ENCODE peak calls at places on chromosome 13, in four cellular contexts. One of them, this sample, is unnamed.

GRCh38 chr13:51584731-51585191 is 499 bp downstream of the WDFY2 start:
- DNase-seq in effector CD4-positive, alpha-beta T cell: peak
- DNase-seq in MCF 10A: peak
- DNase-seq in AG10803: peak
- DNase-seq in this sample: peak

GRCh38 chr13:40589285-40590109 is 76.9 kb downstream of the FOXO1 start:
- DNase-seq in effector CD4-positive, alpha-beta T cell: no peak
- DNase-seq in MCF 10A: peak
- DNase-seq in AG10803: peak
- DNase-seq in this sample: peak

GRCh38 chr13:75550159-75550567 is 572 bp downstream of the UCHL3 start:
- DNase-seq in effector CD4-positive, alpha-beta T cell: no peak
- DNase-seq in MCF 10A: peak
- DNase-seq in AG10803: peak
- DNase-seq in this sample: peak

GRCh38 chr13:25911020-25911419 is 140.8 kb downstream of the SHISA2 start:
- DNase-seq in effector CD4-positive, alpha-beta T cell: no peak
- DNase-seq in MCF 10A: no peak
- DNase-seq in AG10803: no peak
- DNase-seq in this sample: no peak

GRCh38 chr13:110819203-110820014 is 95.5 kb downstream of the ANKRD10 start:
- DNase-seq in effector CD4-positive, alpha-beta T cell: peak
- DNase-seq in MCF 10A: peak
- DNase-seq in AG10803: peak
- DNase-seq in this sample: peak

GRCh38 chr13:102317593-102317992 is 84.3 kb downstream of the FGF14 start:
- DNase-seq in effector CD4-positive, alpha-beta T cell: no peak
- DNase-seq in MCF 10A: no peak
- DNase-seq in AG10803: no peak
- DNase-seq in this sample: no peak

GRCh38 chr13:20401958-20402856 is 123.5 kb downstream of the CRYL1 start:
- DNase-seq in effector CD4-positive, alpha-beta T cell: no peak
- DNase-seq in MCF 10A: no peak
- DNase-seq in AG10803: peak
- DNase-seq in this sample: no peak

GRCh38 chr13:23790591-23791170 is 98.5 kb downstream of the MIPEP start:
- DNase-seq in effector CD4-positive, alpha-beta T cell: no peak
- DNase-seq in MCF 10A: no peak
- DNase-seq in AG10803: peak
- DNase-seq in this sample: peak

GRCh38 chr13:55572862-55573261 is 1567.9 kb upstream of the PRR20A start:
- DNase-seq in effector CD4-positive, alpha-beta T cell: no peak
- DNase-seq in MCF 10A: no peak
- DNase-seq in AG10803: no peak
- DNase-seq in this sample: no peak

GRCh38 chr13:110499621-110500281 is 61.8 kb downstream of the RAB20 start:
- DNase-seq in effector CD4-positive, alpha-beta T cell: no peak
- DNase-seq in MCF 10A: no peak
- DNase-seq in AG10803: peak
- DNase-seq in this sample: peak

GRCh38 chr13:107866666-107867623 is 348.4 kb downstream of the LIG4 start:
- DNase-seq in effector CD4-positive, alpha-beta T cell: no peak
- DNase-seq in MCF 10A: no peak
- DNase-seq in AG10803: peak
- DNase-seq in this sample: no peak

GRCh38 chr13:72120632-72121031 is 253.6 kb upstream of the DACH1 start:
- DNase-seq in effector CD4-positive, alpha-beta T cell: no peak
- DNase-seq in MCF 10A: no peak
- DNase-seq in AG10803: no peak
- DNase-seq in this sample: no peak

GRCh38 chr13:40680659-40681323 is 14.3 kb upstream of the FOXO1 start:
- DNase-seq in effector CD4-positive, alpha-beta T cell: no peak
- DNase-seq in MCF 10A: no peak
- DNase-seq in AG10803: no peak
- DNase-seq in this sample: no peak

GRCh38 chr13:45481688-45482087 is 16.9 kb downstream of the COG3 start:
- DNase-seq in effector CD4-positive, alpha-beta T cell: no peak
- DNase-seq in MCF 10A: no peak
- DNase-seq in AG10803: no peak
- DNase-seq in this sample: no peak

GRCh38 chr13:31945202-31945978 is 86.2 kb upstream of the FRY start:
- DNase-seq in effector CD4-positive, alpha-beta T cell: no peak
- DNase-seq in MCF 10A: peak
- DNase-seq in AG10803: peak
- DNase-seq in this sample: peak

GRCh38 chr13:59700281-59700680 is 463.4 kb downstream of the DIAPH3 start:
- DNase-seq in effector CD4-positive, alpha-beta T cell: no peak
- DNase-seq in MCF 10A: no peak
- DNase-seq in AG10803: peak
- DNase-seq in this sample: no peak

GRCh38 chr13:66578305-66578704 is 651.8 kb downstream of the PCDH9 start:
- DNase-seq in effector CD4-positive, alpha-beta T cell: no peak
- DNase-seq in MCF 10A: no peak
- DNase-seq in AG10803: no peak
- DNase-seq in this sample: no peak

GRCh38 chr13:26482451-26483197 is 74.9 kb upstream of the WASF3 start:
- DNase-seq in effector CD4-positive, alpha-beta T cell: peak
- DNase-seq in MCF 10A: peak
- DNase-seq in AG10803: peak
- DNase-seq in this sample: peak

GRCh38 chr13:34064456-34065205 is 246.7 kb downstream of the RFC3 start:
- DNase-seq in effector CD4-positive, alpha-beta T cell: no peak
- DNase-seq in MCF 10A: no peak
- DNase-seq in AG10803: no peak
- DNase-seq in this sample: no peak

GRCh38 chr13:33340631-33341030 is 55.1 kb upstream of the STARD13 start:
- DNase-seq in effector CD4-positive, alpha-beta T cell: no peak
- DNase-seq in MCF 10A: peak
- DNase-seq in AG10803: peak
- DNase-seq in this sample: no peak